ENCODE peak calls at places on chromosome 15, in seven cellular contexts. W is mesothelial cell of epicardium; Z is nephron progenitor cell; P is keratinocyte; X is CD8-positive, alpha-beta T cell; D is A549; L is choroid plexus epithelial cell. K is an unnamed sample.

GRCh38 chr15:52010633-52011595 is 8.1 kb upstream of the MAPK6 start:
- DNase-seq in P (peak), Z (no peak), X (no peak), L (peak), W (no peak), D (no peak), K (peak)

GRCh38 chr15:58114812-58115211 is 23.4 kb upstream of the AQP9 start:
- DNase-seq in P (no peak), Z (no peak), X (no peak), D (no peak), W (no peak), L (no peak), K (no peak)

GRCh38 chr15:63358296-63359029 is 23.2 kb downstream of the CA12 start:
- DNase-seq in Z (no peak), L (no peak), W (no peak), D (no peak), X (no peak), P (no peak), K (no peak)

GRCh38 chr15:88394553-88395159 is 72.5 kb downstream of the MRPL46 start:
- DNase-seq in D (no peak), Z (no peak), L (no peak), X (no peak), P (no peak), W (no peak), K (no peak)

GRCh38 chr15:48191574-48192225 is at the start of gene CTXN2:
- DNase-seq in P (no peak), Z (peak), D (no peak), X (no peak), L (peak), W (no peak), K (no peak)

GRCh38 chr15:50051811-50052419 is 67.1 kb downstream of the ATP8B4 start:
- DNase-seq in L (peak), Z (peak), D (peak), P (no peak), W (peak), X (no peak), K (peak)

GRCh38 chr15:37038036-37038715 is 62.2 kb downstream of the MEIS2 start:
- DNase-seq in Z (no peak), P (no peak), X (no peak), D (no peak), L (no peak), W (no peak), K (no peak)

GRCh38 chr15:68151277-68151676 is 53.9 kb downstream of the CALML4 start:
- DNase-seq in Z (no peak), D (no peak), W (no peak), X (no peak), P (no peak), L (peak), K (peak)

GRCh38 chr15:77541421-77542181 is 91.1 kb downstream of the LINGO1 start:
- DNase-seq in Z (no peak), D (no peak), X (no peak), W (no peak), L (peak), P (no peak), K (no peak)

GRCh38 chr15:39238443-39238842 is 342.4 kb upstream of the THBS1 start:
- DNase-seq in X (no peak), D (no peak), Z (no peak), P (no peak), L (no peak), W (no peak), K (no peak)

GRCh38 chr15:68073576-68074288 is 19.6 kb downstream of the PIAS1 start:
- DNase-seq in L (no peak), Z (no peak), D (no peak), W (no peak), X (no peak), P (no peak), K (no peak)

GRCh38 chr15:37375529-37375928 is 275.2 kb upstream of the MEIS2 start:
- DNase-seq in X (no peak), W (no peak), P (no peak), Z (no peak), D (no peak), L (no peak), K (no peak)

GRCh38 chr15:43932907-43933306 is 106.1 kb downstream of the WDR76 start:
- DNase-seq in X (no peak), L (no peak), Z (no peak), P (no peak), W (no peak), D (no peak), K (no peak)

GRCh38 chr15:50543556-50543955 is 2.9 kb downstream of the USP50 start:
- DNase-seq in L (peak), Z (no peak), W (no peak), P (no peak), X (no peak), D (no peak), K (no peak)

GRCh38 chr15:85730001-85730820 is 64.5 kb downstream of the KLHL25 start:
- DNase-seq in X (peak), P (peak), D (peak), W (no peak), Z (peak), L (peak), K (peak)

GRCh38 chr15:31352283-31352880 is 25.7 kb downstream of the KLF13 start:
- DNase-seq in P (no peak), L (no peak), W (no peak), X (no peak), Z (no peak), D (no peak), K (no peak)

GRCh38 chr15:91655891-91656290 is 197.6 kb upstream of the SLCO3A1 start:
- DNase-seq in L (no peak), P (no peak), D (no peak), Z (no peak), W (no peak), X (peak), K (no peak)

GRCh38 chr15:85733415-85733814 is 61.3 kb downstream of the KLHL25 start:
- DNase-seq in W (no peak), X (no peak), P (no peak), Z (no peak), D (no peak), L (peak), K (no peak)

GRCh38 chr15:100520132-100520921 is 8.4 kb downstream of the CERS3 start:
- DNase-seq in W (no peak), Z (no peak), L (no peak), P (no peak), D (no peak), X (no peak), K (no peak)

GRCh38 chr15:51924146-51925068 is 47.2 kb downstream of the LEO1 start:
- DNase-seq in W (no peak), Z (peak), P (no peak), D (no peak), L (peak), X (no peak), K (no peak)

GRCh38 chr15:35071071-35071470 is 14.0 kb downstream of the NANOGP8 start:
- DNase-seq in W (no peak), D (no peak), L (no peak), Z (no peak), P (no peak), X (no peak), K (no peak)

GRCh38 chr15:66840615-66841014 is 138.6 kb downstream of the SMAD6 start:
- DNase-seq in L (no peak), W (no peak), X (no peak), Z (no peak), D (no peak), P (no peak), K (no peak)

GRCh38 chr15:29226431-29227216 is 43.0 kb downstream of the NSMCE3 start:
- DNase-seq in X (no peak), W (no peak), L (no peak), D (no peak), Z (no peak), P (no peak), K (no peak)

GRCh38 chr15:49229922-49230321 is 59.9 kb downstream of the GALK2 start:
- DNase-seq in P (no peak), L (peak), X (no peak), W (no peak), D (no peak), Z (no peak), K (no peak)

GRCh38 chr15:91535856-91536500 is 317.5 kb upstream of the SLCO3A1 start:
- DNase-seq in Z (no peak), P (no peak), D (peak), L (no peak), X (no peak), W (no peak), K (no peak)

DNA sequence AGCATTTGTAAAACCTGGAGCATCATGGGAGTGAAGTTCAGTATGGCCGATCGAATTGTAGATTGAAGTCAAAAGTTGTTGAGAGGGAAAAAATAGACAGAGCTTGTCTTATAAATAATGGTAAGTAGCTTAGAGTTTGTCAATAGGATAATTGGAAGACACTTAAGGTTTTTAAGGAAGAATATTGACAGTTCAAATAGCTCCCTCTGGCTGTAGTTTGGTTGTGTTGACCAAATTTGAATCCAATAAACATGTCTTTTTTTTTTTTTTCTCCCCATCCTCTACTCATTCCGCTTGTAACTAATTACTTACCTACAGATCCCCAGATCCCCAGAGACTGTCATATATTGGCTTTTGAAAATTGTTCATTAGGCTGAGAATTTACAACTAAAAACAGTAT is 677.0 kb downstream of the AGBL1 start:
- DNase-seq in L (no peak), P (no peak), D (no peak), Z (no peak), X (no peak), W (no peak), K (no peak)
- TF ChIP-seq CTCF in L (no peak), P (no peak), D (no peak), Z (no peak), X (no peak), W (no peak), K (no peak)

DNA sequence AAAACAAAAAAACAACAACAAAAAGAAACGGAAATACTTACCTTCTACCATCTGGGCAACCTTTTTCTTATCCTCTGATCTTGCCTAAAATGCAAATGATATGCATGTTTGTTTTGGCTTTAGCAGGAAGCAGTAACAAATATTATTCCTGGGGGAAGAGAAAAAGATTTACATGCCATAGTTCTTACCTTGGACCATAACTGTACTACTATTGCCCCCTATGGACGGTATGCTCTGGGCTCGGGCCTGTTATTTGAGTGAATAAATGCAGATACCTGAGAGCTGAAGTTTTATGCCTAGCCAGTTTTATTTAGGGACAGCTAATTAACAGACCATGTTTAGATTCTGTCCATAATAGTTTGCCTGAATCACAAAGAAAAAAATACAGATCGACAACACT is 12.6 kb upstream of the STARD5 start:
- DNase-seq in P (no peak), L (peak), X (peak), D (peak), Z (no peak), W (no peak), K (peak)
- TF ChIP-seq CTCF in P (peak), L (peak), X (peak), D (peak), Z (no peak), W (no peak), K (peak)

GRCh38 chr15:25397110-25397509 is 41.7 kb downstream of the UBE3A start:
- DNase-seq in W (no peak), L (peak), X (no peak), P (no peak), D (no peak), Z (no peak), K (no peak)
- TF ChIP-seq CTCF in W (no peak), L (no peak), X (no peak), P (no peak), D (no peak), Z (no peak), K (no peak)

DNA sequence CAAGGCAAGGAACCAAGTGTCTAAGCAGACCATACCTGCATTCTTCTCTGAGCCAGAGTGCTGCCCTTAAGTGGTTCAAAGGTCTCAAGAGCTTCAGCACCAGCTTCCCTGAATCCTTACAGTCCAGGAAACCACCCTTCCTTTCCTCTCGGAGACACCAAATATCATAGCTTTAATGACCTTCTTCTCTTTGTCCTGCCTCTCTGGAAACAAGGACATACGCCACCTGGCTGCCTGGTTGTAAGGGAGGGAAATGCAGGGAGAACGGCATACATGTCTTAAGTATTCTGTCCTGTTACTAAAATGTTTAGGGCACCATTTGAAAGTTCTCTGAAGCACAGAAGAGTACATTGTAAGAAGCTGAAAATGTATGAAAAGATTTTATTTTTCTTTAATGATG is 155.6 kb upstream of the ARRDC4 start:
- DNase-seq in D (no peak), P (no peak), Z (no peak), X (no peak), W (no peak), L (no peak), K (no peak)
- TF ChIP-seq CTCF in D (no peak), P (peak), Z (no peak), X (no peak), W (no peak), L (no peak), K (no peak)

GRCh38 chr15:69980311-69981059 is 117.2 kb downstream of the TLE3 start:
- DNase-seq in W (no peak), Z (no peak), X (no peak), D (no peak), L (no peak), P (no peak), K (no peak)

GRCh38 chr15:69978603-69979002 is 119.1 kb downstream of the TLE3 start:
- DNase-seq in P (no peak), X (no peak), Z (no peak), D (no peak), L (no peak), W (no peak), K (no peak)

GRCh38 chr15:69982037-69982436 is 115.7 kb downstream of the TLE3 start:
- DNase-seq in Z (no peak), P (no peak), D (no peak), X (no peak), L (no peak), W (no peak), K (no peak)

GRCh38 chr15:69979783-69980182 is 117.9 kb downstream of the TLE3 start:
- DNase-seq in P (no peak), L (no peak), D (no peak), W (no peak), Z (no peak), X (no peak), K (no peak)

GRCh38 chr15:69979269-69979668 is 118.4 kb downstream of the TLE3 start:
- DNase-seq in D (peak), P (no peak), W (no peak), L (peak), Z (no peak), X (no peak), K (peak)
- TF ChIP-seq CTCF in D (peak), P (no peak), W (no peak), L (no peak), Z (no peak), X (no peak), K (peak)

GRCh38 chr15:45635763-45636292 is 999 bp downstream of the SQOR start:
- DNase-seq in X (no peak), L (no peak), D (no peak), Z (no peak), P (no peak), W (no peak), K (no peak)
- TF ChIP-seq CTCF in X (no peak), L (no peak), D (no peak), Z (no peak), P (no peak), W (no peak), K (no peak)

GRCh38 chr15:92942706-92943105 is 42.6 kb downstream of the CHD2 start:
- DNase-seq in D (no peak), P (no peak), L (no peak), W (no peak), Z (no peak), X (no peak), K (no peak)
- TF ChIP-seq CTCF in D (no peak), P (no peak), L (no peak), W (no peak), Z (no peak), X (no peak), K (peak)

K was measured in brain microvascular endothelial cell.